ENCODE peak calls at places on chromosome 17, in eight cellular contexts. L, F, U, E, X, J, A and Z are unnamed samples.
A peak's percentile ranks its signal among the peaks of the same experiment; 100 is the strongest.

GRCh38 chr17:74430706-74431567 is 951 bp upstream of the GPRC5C start:
- DNase-seq in L (peak; percentile 95), F (peak; percentile 44), U (peak; percentile 37), E (peak; percentile 95), X (peak; percentile 69), J (no peak), A (no peak), Z (peak; percentile 97)

GRCh38 chr17:65039349-65039988 is 17.1 kb downstream of the GNA13 start:
- DNase-seq in L (no peak), F (no peak), U (no peak), E (no peak), X (no peak), J (no peak), A (no peak), Z (peak; percentile 86)

GRCh38 chr17:77317091-77317519 is 176.3 kb downstream of the SEC14L1 start:
- DNase-seq in L (no peak), F (peak; percentile 47), U (no peak), E (no peak), X (no peak), J (peak; percentile 54), A (no peak), Z (no peak)

GRCh38 chr17:77303620-77304019 is 162.9 kb downstream of the SEC14L1 start:
- DNase-seq in L (peak; percentile 62), F (no peak), U (no peak), E (no peak), X (no peak), J (no peak), A (no peak), Z (no peak)

GRCh38 chr17:39949028-39949427 is 13.8 kb upstream of the GSDMA start:
- DNase-seq in L (no peak), F (no peak), U (no peak), E (no peak), X (no peak), J (no peak), A (no peak), Z (no peak)

GRCh38 chr17:59155439-59156177 is at the start of gene PRR11:
- DNase-seq in L (peak; percentile 100), F (peak; percentile 100), U (no peak), E (peak; percentile 98), X (peak; percentile 96), J (peak; percentile 98), A (peak; percentile 100), Z (no peak)

GRCh38 chr17:14332331-14332730 is 31.4 kb downstream of the HS3ST3B1 start:
- DNase-seq in L (no peak), F (no peak), U (no peak), E (no peak), X (no peak), J (no peak), A (no peak), Z (no peak)

GRCh38 chr17:78137392-78138203 is 7.0 kb downstream of the TMC8 start:
- DNase-seq in L (no peak), F (no peak), U (no peak), E (no peak), X (no peak), J (peak; percentile 62), A (no peak), Z (no peak)

GRCh38 chr17:34117332-34117731 is 137.8 kb upstream of the CCL2 start:
- DNase-seq in L (no peak), F (no peak), U (no peak), E (no peak), X (no peak), J (no peak), A (no peak), Z (no peak)

GRCh38 chr17:12301551-12301950 is 280.9 kb downstream of the MAP2K4 start:
- DNase-seq in L (peak; percentile 69), F (no peak), U (no peak), E (no peak), X (no peak), J (no peak), A (no peak), Z (no peak)